ENCODE peak calls at places on chromosome 2, in six cellular contexts. F is endothelial cell of umbilical vein, L is fibroblast of the aortic adventitia, B is GM06990, O is ovary, T is psoas muscle. X is an unnamed sample.

GRCh38 chr2:216942016-216942415 is 82.2 kb upstream of the TNP1 start:
- DNase-seq in F (no peak), L (no peak), B (no peak), O (no peak), T (no peak), X (no peak)

GRCh38 chr2:105644174-105644980 is 100.3 kb upstream of the NCK2 start:
- DNase-seq in F (no peak), L (no peak), B (no peak), O (no peak), T (no peak), X (no peak)

GRCh38 chr2:223692227-223692947 is 90.2 kb upstream of the SCG2 start:
- DNase-seq in F (peak; percentile 69), L (peak; percentile 73), B (no peak), O (peak; percentile 52), T (no peak), X (peak; percentile 11)

GRCh38 chr2:148524519-148524919 is 120.0 kb upstream of the EPC2 start:
- DNase-seq in F (no peak), L (no peak), B (no peak), O (no peak), T (no peak), X (peak; percentile 76)

GRCh38 chr2:9824441-9824840 is 18.8 kb upstream of the TAF1B start:
- DNase-seq in F (no peak), L (no peak), B (no peak), O (no peak), T (no peak), X (no peak)

GRCh38 chr2:20702563-20702962 is 35.6 kb downstream of the GDF7 start:
- DNase-seq in F (peak; percentile 12), L (no peak), B (no peak), O (no peak), T (no peak), X (no peak)

GRCh38 chr2:240624950-240625621 is at the start of gene GPR35:
- DNase-seq in F (no peak), L (peak; percentile 15), B (peak; percentile 71), O (peak; percentile 16), T (peak; percentile 62), X (peak; percentile 93)

GRCh38 chr2:102253753-102254150 is 57.6 kb upstream of the IL1RL1 start:
- DNase-seq in F (peak; percentile 41), L (peak; percentile 62), B (no peak), O (no peak), T (no peak), X (no peak)

GRCh38 chr2:59182249-59182648 is 941.1 kb upstream of the FANCL start:
- DNase-seq in F (no peak), L (no peak), B (no peak), O (peak; percentile 15), T (no peak), X (peak; percentile 8)

GRCh38 chr2:58930541-58930940 is 689.4 kb upstream of the FANCL start:
- DNase-seq in F (no peak), L (no peak), B (no peak), O (no peak), T (no peak), X (no peak)

GRCh38 chr2:221323513-221323912 is 248.6 kb downstream of the EPHA4 start:
- DNase-seq in F (no peak), L (no peak), B (no peak), O (no peak), T (no peak), X (no peak)

GRCh38 chr2:57842531-57842930 is 204.1 kb upstream of the VRK2 start:
- DNase-seq in F (no peak), L (peak; percentile 21), B (no peak), O (no peak), T (no peak), X (no peak)

GRCh38 chr2:165899311-165899710 is 54.3 kb downstream of the TTC21B start:
- DNase-seq in F (no peak), L (no peak), B (no peak), O (no peak), T (no peak), X (no peak)

GRCh38 chr2:135960598-135961551 is 24.6 kb downstream of the DARS1 start:
- DNase-seq in F (peak; percentile 69), L (no peak), B (no peak), O (no peak), T (no peak), X (no peak)

GRCh38 chr2:178238144-178238521 is 43.8 kb downstream of the OSBPL6 start:
- DNase-seq in F (no peak), L (peak; percentile 41), B (no peak), O (no peak), T (no peak), X (no peak)

DNA sequence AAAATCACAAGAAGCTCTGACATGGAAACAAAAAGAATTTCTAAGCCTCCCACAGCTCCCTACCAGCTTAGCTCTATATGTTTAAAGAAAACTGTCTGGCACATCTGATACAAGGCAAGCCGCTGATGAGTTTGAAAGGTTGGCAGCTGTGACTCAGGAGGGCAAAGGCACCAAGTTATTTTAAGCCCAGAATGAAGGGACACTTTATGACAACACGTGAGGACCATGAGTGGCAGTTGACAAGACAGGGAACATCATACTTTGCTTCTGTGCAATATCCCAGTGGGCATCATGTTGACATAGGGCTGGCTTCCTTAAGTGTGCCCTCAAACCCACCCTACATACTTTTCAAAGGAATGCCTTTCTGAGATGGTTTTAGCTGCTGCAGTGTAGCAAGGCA is 272.9 kb downstream of the CLIP4 start:
- DNase-seq in F (no peak), L (no peak), B (no peak), O (no peak), T (no peak), X (no peak)
- TF ChIP-seq CTCF in F (no peak), L (no peak), B (no peak), O (no peak), T (no peak), X (no peak)

DNA sequence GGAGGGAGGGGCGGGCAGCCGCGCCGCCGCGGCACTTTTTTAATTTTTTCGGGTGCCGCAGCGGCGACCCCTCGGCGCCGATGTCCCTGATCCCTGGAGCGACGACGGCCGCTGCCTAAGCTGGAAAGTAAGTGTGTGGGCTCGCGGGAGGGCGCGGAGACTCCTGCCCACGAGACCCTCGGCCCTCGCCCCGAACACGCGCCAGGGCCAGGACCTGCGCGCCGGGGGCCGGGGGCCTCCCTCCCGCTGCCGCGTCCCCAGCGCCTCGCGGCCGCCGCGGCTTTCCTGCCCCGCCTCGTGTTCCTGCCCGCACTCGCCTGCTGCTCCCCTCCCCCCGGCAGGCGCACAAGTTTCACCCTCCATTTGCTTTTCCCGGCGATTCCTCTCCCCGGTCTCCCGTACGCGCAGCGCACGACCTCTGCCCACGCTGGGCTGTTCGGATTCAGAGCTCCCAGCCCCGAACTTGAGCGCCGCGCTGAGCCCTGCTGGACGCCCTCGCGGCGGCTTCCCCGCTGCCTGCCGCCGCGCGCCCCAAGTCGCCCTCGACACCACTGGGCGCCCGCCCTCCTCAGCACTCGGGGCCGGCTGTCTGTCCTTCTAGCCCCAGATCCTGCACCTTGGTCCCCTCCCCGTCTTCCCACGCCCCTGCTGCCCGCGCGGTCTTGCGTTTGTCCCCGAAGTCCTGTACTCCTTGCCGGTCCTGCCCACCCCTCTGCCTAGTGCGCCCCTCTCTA is 507 bp downstream of the PKP4 start:
- DNase-seq in F (no peak), L (peak; percentile 56), B (peak; percentile 83), O (peak; percentile 63), T (peak; percentile 74), X (peak; percentile 57)
- TF ChIP-seq CTCF in F (no peak), L (peak; percentile 22), B (peak; percentile 1), O (no peak), T (no peak), X (no peak)

GRCh38 chr2:152050345-152050744 is 48.5 kb downstream of the CACNB4 start:
- DNase-seq in F (no peak), L (no peak), B (no peak), O (no peak), T (no peak), X (no peak)

GRCh38 chr2:152050915-152051314 is 47.9 kb downstream of the CACNB4 start:
- DNase-seq in F (no peak), L (no peak), B (peak; percentile 54), O (no peak), T (no peak), X (no peak)

GRCh38 chr2:152046940-152047339 is 51.9 kb downstream of the CACNB4 start:
- DNase-seq in F (no peak), L (no peak), B (peak; percentile 75), O (no peak), T (no peak), X (no peak)

GRCh38 chr2:152051373-152051893 is 47.4 kb downstream of the CACNB4 start:
- DNase-seq in F (no peak), L (no peak), B (peak; percentile 48), O (no peak), T (no peak), X (no peak)

GRCh38 chr2:152047826-152048476 is 50.9 kb downstream of the CACNB4 start:
- DNase-seq in F (no peak), L (no peak), B (no peak), O (no peak), T (no peak), X (no peak)
- TF ChIP-seq CTCF in F (peak; percentile 18), L (peak; percentile 19), B (peak; percentile 51), O (no peak), T (no peak), X (peak; percentile 54)

GRCh38 chr2:228082571-228082970 is 98.9 kb downstream of the SPHKAP start:
- DNase-seq in F (no peak), L (no peak), B (no peak), O (no peak), T (no peak), X (no peak)

GRCh38 chr2:228084717-228085116 is 96.8 kb downstream of the SPHKAP start:
- DNase-seq in F (no peak), L (no peak), B (no peak), O (no peak), T (no peak), X (no peak)

GRCh38 chr2:228083131-228083530 is 98.4 kb downstream of the SPHKAP start:
- DNase-seq in F (no peak), L (no peak), B (no peak), O (no peak), T (no peak), X (no peak)

DNA sequence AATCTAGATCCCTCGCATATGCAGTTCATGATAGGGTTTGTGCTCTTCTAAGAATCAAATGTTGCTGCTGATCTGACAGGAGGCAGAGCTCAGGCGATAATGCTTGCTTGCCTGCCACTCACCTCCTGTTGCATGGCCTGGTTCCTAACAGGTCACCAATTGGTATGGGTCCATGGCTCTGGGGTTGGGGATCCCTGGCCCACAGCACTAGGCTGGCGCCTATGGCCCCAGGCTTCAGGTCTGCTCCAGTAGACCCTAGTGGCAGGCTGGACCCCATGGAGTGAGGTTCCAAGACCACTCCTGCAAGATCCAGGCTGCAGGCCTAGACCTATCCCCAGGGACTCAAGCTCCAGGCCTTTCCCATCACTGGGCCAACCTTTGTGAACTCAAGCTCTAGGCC is 102.3 kb downstream of the SPHKAP start:
- DNase-seq in F (no peak), L (no peak), B (no peak), O (no peak), T (no peak), X (no peak)
- TF ChIP-seq CTCF in F (no peak), L (no peak), B (no peak), O (no peak), T (no peak), X (no peak)

GRCh38 chr2:145994910-145995309 is 1475.0 kb upstream of the ZEB2 start:
- DNase-seq in F (no peak), L (no peak), B (no peak), O (no peak), T (no peak), X (no peak)
- TF ChIP-seq CTCF in F (no peak), L (no peak), B (no peak), O (no peak), T (no peak), X (no peak)

X was measured in activated CD8-positive, alpha-beta T cell treated with anti-CD3 and anti-CD28 coated beads for 36 hours.